ENCODE peak calls at places on chromosome 21, in nine cellular contexts. P is iris pigment epithelial cell; V is caudate nucleus; T is CD8-positive, alpha-beta memory T cell; M is activated CD4-positive, CD25-positive, alpha-beta regulatory T cell treated with anti-CD3 and anti-CD28 coated beads, Interleukin-2, amount 50 U/mL, for 72 hours; X is AG09309; L is T-helper 17 cell; U is T-cell; C is AG10803. K is an unnamed sample.

GRCh38 chr21:38293113-38293512 is 36.3 kb downstream of the KCNJ15 start:
- DNase-seq in T (no peak), L (no peak), X (no peak), U (no peak), P (no peak), M (no peak), C (no peak), V (no peak), K (no peak)

GRCh38 chr21:45997205-45997494 is 15.6 kb downstream of the COL6A1 start:
- DNase-seq in T (no peak), M (no peak), C (no peak), P (no peak), X (no peak), V (no peak), U (no peak), L (no peak), K (peak; percentile 29)

GRCh38 chr21:16215193-16215592 is 485.4 kb downstream of the USP25 start:
- DNase-seq in V (no peak), T (no peak), U (no peak), X (no peak), C (no peak), P (no peak), M (no peak), L (no peak), K (no peak)

GRCh38 chr21:28124541-28124940 is 868.1 kb downstream of the LTN1 start:
- DNase-seq in T (no peak), V (no peak), U (no peak), X (no peak), M (no peak), P (no peak), L (no peak), C (no peak), K (no peak)

GRCh38 chr21:17610862-17611261 is 1.8 kb downstream of the BTG3 start:
- DNase-seq in V (no peak), C (no peak), M (no peak), T (no peak), P (peak; percentile 22), U (no peak), L (no peak), X (no peak), K (no peak)

GRCh38 chr21:42427809-42428419 is 24.2 kb downstream of the UBASH3A start:
- DNase-seq in M (no peak), U (no peak), T (no peak), C (no peak), V (no peak), X (no peak), L (no peak), P (no peak), K (no peak)

GRCh38 chr21:41899431-41900202 is 20.5 kb upstream of the PRDM15 start:
- DNase-seq in L (no peak), T (no peak), U (peak; percentile 11), V (no peak), X (no peak), M (peak; percentile 57), C (no peak), P (no peak), K (no peak)

GRCh38 chr21:44866780-44867179 is 6.7 kb downstream of the PTTG1IP start:
- DNase-seq in M (no peak), T (no peak), P (peak; percentile 84), V (no peak), U (no peak), X (no peak), L (no peak), C (no peak), K (no peak)

GRCh38 chr21:45032977-45033705 is 41.2 kb upstream of the ADARB1 start:
- DNase-seq in X (no peak), L (no peak), P (no peak), T (peak; percentile 36), C (no peak), V (no peak), U (no peak), M (no peak), K (no peak)

GRCh38 chr21:36695671-36696389 is 3.1 kb upstream of the SIM2 start:
- DNase-seq in U (no peak), C (no peak), P (no peak), X (no peak), V (no peak), M (no peak), T (no peak), L (no peak), K (peak; percentile 35)

GRCh38 chr21:25881524-25882376 is 147.0 kb downstream of the GABPA start:
- DNase-seq in V (no peak), M (peak; percentile 62), X (no peak), T (peak; percentile 64), L (peak; percentile 13), C (peak; percentile 53), P (peak; percentile 63), U (peak; percentile 57), K (peak; percentile 54)